ENCODE peak calls at places on chromosomes 2 and 18, in ten cellular contexts. V is fibroblast of lung; X is effector memory CD4-positive, alpha-beta T cell; M is ovary; N is psoas muscle; F is A549; E is IMR-90; H is tibial artery; S is stomach; R is CD8-positive, alpha-beta memory T cell. O is an unnamed sample.

GRCh38 chr18:24190590-24190989 is 51.7 kb downstream of the CABYR start:
- DNase-seq in N (no peak), H (no peak), E (no peak), R (no peak), F (no peak), M (no peak), V (peak), X (no peak), S (no peak), O (no peak)

GRCh38 chr2:179177694-179178093 is 86.9 kb downstream of the SESTD1 start:
- DNase-seq in M (no peak), E (no peak), X (no peak), F (no peak), V (no peak), R (no peak), N (no peak), S (no peak), H (no peak), O (no peak)

GRCh38 chr2:26674771-26675170 is 17.8 kb upstream of the KCNK3 start:
- DNase-seq in N (no peak), F (no peak), R (no peak), H (peak), M (no peak), V (no peak), S (no peak), X (no peak), E (no peak), O (no peak)

GRCh38 chr2:204530464-204530805 is 14.8 kb upstream of the PARD3B start:
- DNase-seq in R (no peak), N (no peak), V (no peak), S (no peak), E (no peak), M (no peak), X (no peak), H (no peak), F (no peak), O (no peak)

GRCh38 chr2:39632871-39633270 is 32.8 kb upstream of the TMEM178A start:
- DNase-seq in H (no peak), F (no peak), M (no peak), E (peak), N (no peak), V (peak), X (no peak), R (no peak), S (no peak), O (no peak)

GRCh38 chr2:159427048-159427447 is 140.5 kb upstream of the WDSUB1 start:
- DNase-seq in S (no peak), R (no peak), M (no peak), N (no peak), X (no peak), H (no peak), E (no peak), F (no peak), V (no peak), O (no peak)

GRCh38 chr2:98839292-98839691 is 96.7 kb downstream of the CRACDL start:
- DNase-seq in E (peak), H (no peak), M (no peak), F (no peak), V (peak), X (no peak), N (no peak), S (no peak), R (no peak), O (no peak)

GRCh38 chr2:9110893-9111569 is 95.6 kb upstream of the ASAP2 start:
- DNase-seq in F (peak), E (peak), V (peak), R (no peak), S (no peak), N (no peak), H (no peak), X (no peak), M (no peak), O (no peak)

GRCh38 chr2:219350215-219350937 is 17.8 kb upstream of the RESP18 start:
- DNase-seq in E (peak), H (peak), N (no peak), F (no peak), X (no peak), S (no peak), M (no peak), V (peak), R (no peak), O (no peak)

GRCh38 chr2:75986617-75987016 is 275.9 kb upstream of the GCFC2 start:
- DNase-seq in N (no peak), X (no peak), S (no peak), V (no peak), M (no peak), F (no peak), R (no peak), E (no peak), H (no peak), O (no peak)

GRCh38 chr2:191696001-191696400 is 18.1 kb downstream of the NABP1 start:
- DNase-seq in X (no peak), M (no peak), H (peak), R (no peak), V (peak), E (peak), F (no peak), S (no peak), N (peak), O (no peak)

GRCh38 chr18:46324556-46324955 is 220.4 kb downstream of the HAUS1 start:
- DNase-seq in H (no peak), E (peak), F (peak), V (peak), N (no peak), S (no peak), M (no peak), X (no peak), R (no peak), O (no peak)

GRCh38 chr2:45826889-45827635 is 175.6 kb downstream of the PRKCE start:
- DNase-seq in S (peak), H (peak), R (no peak), N (peak), V (peak), X (no peak), M (no peak), E (peak), F (no peak), O (no peak)

GRCh38 chr2:239883326-239884050 is 141.7 kb downstream of the NDUFA10 start:
- DNase-seq in F (no peak), E (no peak), R (no peak), V (no peak), X (no peak), M (no peak), S (peak), N (no peak), H (peak), O (no peak)

GRCh38 chr2:12192762-12193161 is 446.3 kb downstream of the LPIN1 start:
- DNase-seq in R (no peak), M (no peak), F (no peak), X (no peak), S (no peak), E (no peak), N (no peak), V (no peak), H (no peak), O (peak)

GRCh38 chr18:43571078-43571689 is 293.9 kb upstream of the SYT4 start:
- DNase-seq in V (peak), S (peak), H (no peak), R (no peak), E (peak), F (peak), N (no peak), X (no peak), M (no peak), O (no peak)

GRCh38 chr2:29222381-29223179 is 107.4 kb downstream of the CLIP4 start:
- DNase-seq in X (no peak), F (no peak), R (no peak), E (no peak), H (peak), M (no peak), S (peak), N (no peak), V (no peak), O (no peak)

GRCh38 chr18:57915848-57916596 is 112.9 kb upstream of the ATP8B1 start:
- DNase-seq in F (no peak), H (no peak), X (no peak), M (no peak), R (no peak), S (no peak), N (no peak), V (no peak), E (peak), O (no peak)

GRCh38 chr2:12721571-12722444 is 5.1 kb downstream of the TRIB2 start:
- DNase-seq in S (no peak), M (no peak), R (no peak), X (no peak), V (peak), E (peak), H (no peak), N (no peak), F (no peak), O (no peak)

GRCh38 chr2:28423856-28424605 is 31.4 kb downstream of the FOSL2 start:
- DNase-seq in F (no peak), E (peak), R (peak), S (peak), X (no peak), M (no peak), H (peak), N (no peak), V (peak), O (peak)

GRCh38 chr2:154240921-154241379 is 369.2 kb downstream of the GALNT13 start:
- DNase-seq in V (no peak), H (no peak), R (no peak), N (peak), S (no peak), F (peak), E (no peak), M (no peak), X (no peak), O (no peak)

GRCh38 chr2:54638774-54639187 is 84.7 kb upstream of the EML6 start:
- DNase-seq in N (no peak), H (no peak), V (no peak), M (no peak), E (peak), R (no peak), S (no peak), F (no peak), X (no peak), O (no peak)

GRCh38 chr2:129092871-129093385 is 774.3 kb upstream of the HS6ST1 start:
- DNase-seq in M (no peak), H (no peak), S (no peak), N (no peak), V (no peak), X (no peak), F (peak), E (no peak), R (no peak), O (no peak)

GRCh38 chr18:30971338-30971956 is 71.1 kb downstream of the DSC3 start:
- DNase-seq in M (no peak), R (no peak), V (peak), X (no peak), E (peak), N (no peak), F (peak), S (no peak), H (no peak), O (no peak)

GRCh38 chr18:10482363-10482984 is 28.0 kb downstream of the APCDD1 start:
- DNase-seq in S (no peak), R (no peak), F (no peak), X (no peak), M (peak), E (no peak), V (no peak), H (no peak), N (no peak), O (no peak)

GRCh38 chr2:222883420-222883819 is 22.6 kb downstream of the ACSL3 start:
- DNase-seq in S (no peak), F (no peak), N (no peak), H (no peak), V (peak), R (no peak), E (no peak), M (no peak), X (no peak), O (no peak)

GRCh38 chr2:204896146-204896545 is 350.9 kb downstream of the PARD3B start:
- DNase-seq in V (no peak), X (no peak), F (no peak), N (no peak), S (no peak), E (no peak), R (no peak), M (no peak), H (no peak), O (no peak)

GRCh38 chr2:215391531-215391930 is 44.3 kb downstream of the FN1 start:
- DNase-seq in R (no peak), E (no peak), N (no peak), F (peak), V (no peak), S (no peak), X (no peak), H (no peak), M (no peak), O (no peak)

GRCh38 chr2:85952196-85952734 is 63.5 kb upstream of the ST3GAL5 start:
- DNase-seq in R (no peak), M (no peak), H (no peak), E (no peak), S (no peak), V (no peak), N (no peak), F (no peak), X (no peak), O (no peak)

GRCh38 chr2:138115664-138116063 is 151.4 kb downstream of the HNMT start:
- DNase-seq in E (no peak), N (no peak), M (no peak), V (peak), F (no peak), R (no peak), H (no peak), S (no peak), X (no peak), O (no peak)

GRCh38 chr2:226730487-226730886 is 69.1 kb downstream of the IRS1 start:
- DNase-seq in R (no peak), N (peak), M (no peak), V (no peak), H (no peak), E (peak), S (no peak), X (no peak), F (peak), O (no peak)

GRCh38 chr2:104854507-104855173 is 725 bp downstream of the POU3F3 start:
- DNase-seq in R (no peak), X (no peak), S (no peak), H (no peak), F (no peak), E (no peak), M (no peak), V (peak), N (no peak), O (no peak)
- H3K4me3 ChIP-seq in R (no peak), X (peak), S (peak), H (peak), F (peak), E (no peak), M (no peak), V (no peak), N (peak), O (peak)

DNA sequence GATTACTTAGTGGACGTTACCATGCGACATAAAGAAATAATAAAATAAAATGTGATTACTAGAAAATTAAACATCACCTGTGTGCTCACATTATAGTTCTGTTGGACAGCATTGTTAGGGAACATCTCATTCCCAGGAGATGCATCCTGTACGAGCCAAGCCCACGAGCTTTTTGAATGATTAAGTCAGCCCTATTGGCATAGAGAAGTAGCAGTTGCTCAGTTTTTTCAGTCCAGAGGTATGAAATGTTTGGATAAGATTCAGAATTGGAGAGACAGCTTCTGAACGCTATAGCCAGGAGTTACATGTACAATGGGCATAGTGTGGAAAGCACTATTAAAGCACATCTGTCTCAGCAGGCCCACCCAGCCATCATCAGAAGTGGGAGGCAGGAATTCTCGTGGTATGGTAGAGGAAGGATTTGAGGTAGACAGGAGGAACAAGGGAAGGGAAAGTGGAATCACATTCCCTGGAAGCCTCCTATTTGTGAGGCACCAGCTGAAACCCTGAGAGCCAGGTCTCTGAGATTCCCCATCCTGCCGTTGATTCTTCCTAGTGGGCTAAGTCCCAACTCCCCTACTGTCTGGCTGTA is 8.6 kb downstream of the SPATS2L start:
- DNase-seq in S (no peak), R (no peak), V (peak), M (no peak), X (no peak), H (no peak), E (no peak), N (no peak), F (no peak), O (no peak)
- H3K27ac ChIP-seq in S (no peak), R (no peak), V (peak), M (no peak), X (no peak), H (no peak), E (peak), N (peak), F (peak), O (no peak)

GRCh38 chr2:164620873-164621760 is at the start of gene GRB14:
- DNase-seq in E (no peak), S (peak), V (peak), H (no peak), R (no peak), F (peak), N (peak), M (peak), X (no peak), O (no peak)
- H3K4me3 ChIP-seq in E (peak), S (peak), V (peak), H (peak), R (no peak), F (peak), N (peak), M (peak), X (peak), O (no peak)

GRCh38 chr18:32812342-32812741 is 39.5 kb upstream of the KLHL14 start:
- DNase-seq in E (no peak), V (no peak), R (no peak), X (no peak), F (no peak), S (no peak), H (no peak), M (no peak), N (no peak), O (no peak)

GRCh38 chr18:32815881-32816280 is 43.1 kb upstream of the KLHL14 start:
- DNase-seq in E (no peak), X (no peak), H (no peak), S (no peak), F (no peak), V (no peak), M (no peak), N (no peak), R (no peak), O (no peak)

GRCh38 chr18:32805354-32805753 is 32.5 kb upstream of the KLHL14 start:
- DNase-seq in N (no peak), S (no peak), X (no peak), V (no peak), E (no peak), H (no peak), R (no peak), F (no peak), M (no peak), O (no peak)

GRCh38 chr18:32810314-32810713 is 37.5 kb upstream of the KLHL14 start:
- DNase-seq in R (no peak), E (no peak), N (no peak), X (no peak), H (no peak), V (no peak), M (no peak), S (no peak), F (no peak), O (no peak)
- H3K27ac ChIP-seq in R (no peak), E (no peak), N (no peak), X (no peak), H (no peak), V (no peak), M (no peak), S (no peak), F (no peak), O (no peak)

DNA sequence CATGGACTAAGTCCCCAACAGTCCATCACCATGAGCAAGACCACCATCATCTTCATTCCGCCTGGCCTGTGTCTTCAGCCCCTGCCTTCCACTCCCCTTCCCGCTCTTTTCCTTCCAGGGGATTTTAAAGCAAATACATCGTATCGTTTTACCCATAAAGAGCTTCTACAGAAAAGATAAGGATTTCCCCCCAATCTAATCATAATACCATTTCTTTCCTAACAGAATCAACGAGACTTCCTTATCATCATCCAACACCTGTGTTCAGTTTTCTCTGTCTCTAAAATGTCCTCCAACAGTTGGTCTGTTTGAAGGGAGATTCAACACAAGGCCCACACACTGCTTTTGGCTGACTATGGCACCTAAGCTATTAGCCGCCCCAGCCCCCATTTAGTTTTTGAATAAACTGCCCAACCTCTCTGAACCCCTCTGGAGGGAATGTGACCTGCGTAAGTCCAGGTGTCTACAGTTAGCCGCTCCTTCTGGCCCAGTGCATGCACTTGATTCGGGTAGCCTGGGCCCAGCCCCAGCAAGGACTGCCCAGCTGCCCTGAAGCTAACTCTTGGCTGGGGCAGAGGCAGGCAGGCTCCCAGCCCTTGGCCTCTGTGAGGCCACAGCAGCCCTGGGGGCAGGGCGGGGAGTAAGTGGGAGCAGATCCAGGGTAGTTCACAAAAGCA is 25.3 kb upstream of the SEMA4C start:
- DNase-seq in S (no peak), N (no peak), M (no peak), R (no peak), E (no peak), V (no peak), F (no peak), X (no peak), H (no peak), O (no peak)
- H3K4me3 ChIP-seq in S (no peak), N (no peak), M (no peak), R (no peak), E (no peak), V (no peak), F (no peak), X (no peak), H (no peak), O (no peak)

GRCh38 chr2:233791883-233792329 is 13.8 kb downstream of the MROH2A start:
- DNase-seq in M (no peak), F (no peak), V (no peak), H (no peak), R (no peak), X (no peak), S (peak), E (no peak), N (no peak), O (no peak)

GRCh38 chr2:233793465-233794127 is 15.5 kb downstream of the MROH2A start:
- DNase-seq in S (peak), F (no peak), E (no peak), X (no peak), N (no peak), M (no peak), R (no peak), H (no peak), V (no peak), O (no peak)

GRCh38 chr2:233789554-233789953 is 11.4 kb downstream of the MROH2A start:
- DNase-seq in H (no peak), X (no peak), F (no peak), M (no peak), E (no peak), V (no peak), S (peak), R (no peak), N (no peak), O (no peak)

GRCh38 chr2:233792720-233793119 is 14.6 kb downstream of the MROH2A start:
- DNase-seq in X (no peak), M (no peak), E (no peak), V (no peak), F (no peak), S (peak), H (no peak), R (no peak), N (no peak), O (no peak)

DNA sequence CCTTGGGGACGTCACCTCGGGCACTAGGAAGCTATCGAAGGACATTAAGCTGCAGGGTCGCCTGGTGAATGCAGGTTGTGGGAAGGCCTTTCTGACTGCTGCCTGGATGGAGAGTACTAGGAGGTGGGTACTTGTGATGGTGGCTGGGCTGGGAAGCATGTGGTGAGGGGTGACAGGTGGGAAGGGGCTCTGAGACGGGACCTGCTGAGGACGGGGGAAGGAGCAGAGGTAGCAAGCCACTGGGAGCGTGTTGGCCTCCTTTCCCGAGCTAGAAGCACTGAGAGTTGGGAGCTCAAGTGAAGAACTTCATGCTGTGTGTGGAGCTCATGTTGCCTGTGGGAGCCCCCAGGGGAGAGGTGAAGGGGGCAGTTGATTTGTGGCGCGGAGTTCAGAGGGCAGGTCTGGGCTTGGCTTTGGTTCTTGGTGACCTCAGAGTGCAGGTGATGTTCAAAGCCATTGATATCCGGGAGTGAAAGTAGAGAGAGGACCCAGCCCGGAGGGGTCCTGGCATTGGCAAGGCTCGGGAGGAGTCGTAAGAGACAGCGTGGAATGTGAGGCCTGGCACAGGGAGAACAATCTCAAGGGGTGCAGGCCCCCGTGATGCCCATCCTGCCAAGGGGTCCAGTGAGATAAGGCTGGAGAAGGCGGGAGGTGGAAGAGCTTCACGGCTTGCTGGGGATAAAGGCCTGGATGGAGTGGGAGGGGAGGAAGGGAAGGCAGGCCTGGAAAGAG is 13.2 kb downstream of the MROH2A start:
- DNase-seq in R (no peak), F (no peak), N (no peak), X (no peak), H (no peak), V (no peak), E (no peak), M (no peak), S (peak), O (no peak)
- H3K27ac ChIP-seq in R (no peak), F (peak), N (no peak), X (no peak), H (no peak), V (no peak), E (no peak), M (no peak), S (no peak), O (no peak)

GRCh38 chr18:35949903-35950627 is 22.4 kb upstream of the RMP24 start:
- DNase-seq in N (peak), M (peak), R (peak), F (peak), E (peak), S (peak), H (peak), X (peak), V (peak), O (peak)
- H3K4me3 ChIP-seq in N (peak), M (peak), R (peak), F (peak), E (peak), S (peak), H (peak), X (peak), V (peak), O (no peak)

O was measured in CD4-positive, CD25-positive, alpha-beta regulatory T cell.